ENCODE peak calls at places on chromosomes 16 and 17, in nine cellular contexts. G is spleen, E is right lobe of liver, X is NB4, M is gastrocnemius medialis, B is K562, U is A549, C is ovary, I is GM12891. D is an unnamed sample.

GRCh38 chr16:75379911-75380847 is 53.1 kb downstream of the CFDP1 start:
- DNase-seq in M (no peak), I (peak; percentile 27), G (no peak), E (no peak), B (no peak), X (peak; percentile 84), C (no peak), U (no peak), D (peak; percentile 17)

GRCh38 chr17:1050996-1051925 is 54.3 kb downstream of the TIMM22 start:
- DNase-seq in E (no peak), G (peak; percentile 25), M (no peak), B (no peak), U (no peak), I (no peak), X (no peak), C (no peak), D (no peak)

GRCh38 chr16:4021070-4021779 is 95.0 kb downstream of the ADCY9 start:
- DNase-seq in B (no peak), I (no peak), M (no peak), E (peak; percentile 85), G (no peak), X (no peak), U (peak; percentile 25), C (no peak), D (no peak)

GRCh38 chr17:66300956-66301355 is 1.5 kb upstream of the PRKCA start:
- DNase-seq in B (no peak), E (no peak), C (no peak), U (no peak), I (no peak), X (no peak), M (no peak), G (no peak), D (no peak)

GRCh38 chr17:65942592-65942991 is 249.3 kb downstream of the CEP112 start:
- DNase-seq in U (no peak), M (no peak), I (no peak), E (no peak), X (no peak), C (no peak), B (no peak), G (no peak), D (no peak)

GRCh38 chr16:29306953-29307597 is 99.4 kb downstream of the NPIPB11 start:
- DNase-seq in X (no peak), B (no peak), C (no peak), U (no peak), E (no peak), M (no peak), G (no peak), I (no peak), D (no peak)

GRCh38 chr16:75011634-75012307 is 12.9 kb downstream of the ZNRF1 start:
- DNase-seq in X (peak; percentile 87), M (no peak), U (peak; percentile 59), B (no peak), E (no peak), I (no peak), C (peak; percentile 62), G (no peak), D (peak; percentile 89)

GRCh38 chr16:66298006-66298405 is 68.5 kb upstream of the CDH5 start:
- DNase-seq in X (no peak), E (no peak), B (no peak), U (no peak), C (no peak), M (no peak), I (no peak), G (no peak), D (no peak)

GRCh38 chr16:87391324-87391949 is 699 bp upstream of the MAP1LC3B start:
- DNase-seq in E (peak; percentile 87), U (peak; percentile 47), G (peak; percentile 93), B (no peak), M (peak; percentile 57), X (no peak), C (peak; percentile 71), I (no peak), D (no peak)

GRCh38 chr16:67158637-67159600 is 790 bp downstream of the TRADD start:
- DNase-seq in X (no peak), I (no peak), M (no peak), B (peak; percentile 64), C (peak; percentile 48), G (peak; percentile 93), U (peak; percentile 59), E (peak; percentile 68), D (no peak)

GRCh38 chr16:27208809-27209208 is 5.5 kb downstream of the KDM8 start:
- DNase-seq in B (no peak), I (no peak), X (no peak), E (no peak), G (no peak), U (no peak), M (no peak), C (no peak), D (no peak)

GRCh38 chr17:76438906-76439305 is 14.0 kb downstream of the UBE2O start:
- DNase-seq in M (no peak), C (no peak), G (no peak), E (no peak), U (no peak), I (no peak), B (no peak), X (no peak), D (no peak)

GRCh38 chr17:77570565-77570898 is 388.0 kb upstream of the TNRC6C start:
- DNase-seq in G (peak; percentile 63), M (no peak), U (no peak), I (no peak), E (no peak), C (no peak), X (no peak), B (no peak), D (no peak)

GRCh38 chr16:9469512-9469911 is 378.1 kb downstream of the HAPSTR1 start:
- DNase-seq in M (no peak), G (no peak), E (no peak), X (peak; percentile 27), B (no peak), I (no peak), C (no peak), U (peak; percentile 37), D (no peak)

GRCh38 chr16:85752511-85753420 is 1.9 kb upstream of the C16orf74 start:
- DNase-seq in I (no peak), E (no peak), B (peak; percentile 69), G (no peak), U (no peak), X (peak; percentile 93), C (no peak), M (no peak), D (no peak)

GRCh38 chr16:57734308-57734924 is 1.2 kb upstream of the KATNB1 start:
- DNase-seq in C (no peak), E (no peak), I (no peak), B (no peak), M (no peak), U (no peak), G (peak; percentile 90), X (no peak), D (no peak)

DNA sequence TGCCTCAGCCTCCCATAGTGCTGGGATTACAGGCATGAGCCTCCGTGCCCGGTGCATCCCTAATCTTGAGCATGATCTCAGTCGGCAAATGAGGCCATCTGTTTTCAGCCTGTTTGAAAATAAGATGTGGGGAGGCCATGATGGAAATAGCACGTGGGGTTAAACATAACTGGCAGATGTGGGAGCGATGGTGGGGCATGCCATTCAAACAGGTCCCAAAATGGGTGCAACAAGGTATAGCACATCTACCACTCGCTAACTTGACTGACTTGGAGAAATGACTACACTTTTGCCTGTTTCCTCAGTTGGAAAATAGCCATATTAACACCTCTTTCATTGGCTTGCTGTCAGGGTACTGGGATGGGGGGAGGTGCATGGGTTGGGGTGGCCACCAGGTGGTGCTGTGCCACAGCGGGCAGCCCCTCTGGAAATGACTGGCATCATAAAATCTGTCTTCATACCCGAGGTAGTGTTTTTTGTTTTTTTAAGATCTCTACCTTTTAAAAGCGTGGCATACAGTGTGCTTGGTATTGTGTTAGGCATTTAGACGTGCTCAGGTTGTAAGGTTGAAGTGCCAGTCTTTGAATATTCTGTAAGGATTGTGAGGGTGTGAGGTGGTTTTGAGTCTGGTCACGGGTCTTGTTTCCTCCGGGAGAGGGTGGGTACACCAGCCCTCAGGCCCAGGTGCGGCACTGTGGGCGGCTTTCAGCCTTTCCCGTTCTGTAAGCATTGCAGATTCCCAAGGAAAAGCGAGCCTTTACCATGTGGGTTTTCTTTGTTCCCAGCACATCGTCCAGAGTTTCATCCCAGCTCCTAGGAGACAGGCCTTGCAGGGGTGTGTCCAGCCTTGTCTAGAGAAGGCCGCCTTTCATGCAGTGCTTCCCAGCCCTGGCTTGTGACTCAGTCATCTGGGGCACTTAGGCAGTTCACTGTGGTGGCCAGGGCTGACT is 2.9 kb upstream of the TTYH2 start:
- DNase-seq in G (peak; percentile 91), B (peak; percentile 58), C (peak; percentile 76), M (no peak), U (peak; percentile 69), I (peak; percentile 67), X (peak; percentile 73), E (peak; percentile 64), D (peak; percentile 79)
- TF ChIP-seq POLR2A in G (no peak), B (peak; percentile 94), C (no peak), M (no peak), U (no peak), I (peak; percentile 77), X (no peak), E (no peak), D (peak; percentile 75)

GRCh38 chr16:52825882-52826281 is 226.8 kb downstream of the CHD9NB start:
- DNase-seq in B (no peak), M (no peak), E (no peak), U (no peak), I (no peak), C (no peak), G (no peak), X (no peak), D (no peak)
- TF ChIP-seq POLR2A in B (no peak), M (no peak), E (no peak), U (no peak), I (no peak), C (no peak), G (no peak), X (no peak), D (no peak)

GRCh38 chr17:40499551-40500189 is 1.8 kb downstream of the TNS4 start:
- DNase-seq in U (peak; percentile 88), I (no peak), B (peak; percentile 51), E (peak; percentile 84), C (peak; percentile 86), M (peak; percentile 81), G (no peak), X (no peak), D (peak; percentile 58)
- TF ChIP-seq POLR2A in U (peak; percentile 74), I (no peak), B (no peak), E (no peak), C (no peak), M (no peak), G (no peak), X (no peak), D (no peak)

GRCh38 chr16:54929090-54930033 is 1.3 kb upstream of the IRX5 start:
- DNase-seq in B (peak; percentile 91), I (peak; percentile 76), C (peak; percentile 100), G (peak; percentile 97), X (peak; percentile 99), E (peak; percentile 99), U (peak; percentile 98), M (peak; percentile 96), D (peak; percentile 98)
- TF ChIP-seq POLR2A in B (peak; percentile 54), I (no peak), C (peak; percentile 19), G (no peak), X (peak; percentile 86), E (peak; percentile 29), U (peak; percentile 33), M (peak; percentile 74), D (no peak)

D was measured in endothelial cell of umbilical vein.